ENCODE peak calls at places on chromosomes 2 and 18, in seven cellular contexts. N is foreskin fibroblast, C is posterior vena cava, T is HEK293T, W is T-cell, I is astrocyte of the cerebellum, Y is AG08396. F is an unnamed sample.

GRCh38 chr2:109372614-109373013 is 241.2 kb downstream of the SEPTIN10 start:
- DNase-seq in N (no peak), C (no peak), T (no peak), W (no peak), I (no peak), Y (no peak), F (no peak)

GRCh38 chr2:43241558-43241957 is 15.2 kb upstream of the ZFP36L2 start:
- DNase-seq in N (no peak), C (no peak), T (no peak), W (no peak), I (no peak), Y (no peak), F (no peak)

GRCh38 chr2:115084446-115084845 is 642.0 kb downstream of the DPP10 start:
- DNase-seq in N (no peak), C (no peak), T (no peak), W (no peak), I (no peak), Y (no peak), F (no peak)

GRCh38 chr18:25621144-25621543 is 269.2 kb upstream of the ZNF521 start:
- DNase-seq in N (peak; percentile 2), C (no peak), T (no peak), W (no peak), I (no peak), Y (no peak), F (no peak)

GRCh38 chr2:86671304-86671981 is 47.8 kb upstream of the RNF103 start:
- DNase-seq in N (peak; percentile 14), C (no peak), T (no peak), W (no peak), I (no peak), Y (no peak), F (no peak)

GRCh38 chr18:64974378-64975125 is 776.3 kb upstream of the CDH7 start:
- DNase-seq in N (no peak), C (no peak), T (no peak), W (no peak), I (no peak), Y (no peak), F (no peak)

GRCh38 chr18:10138719-10139118 is 224.9 kb downstream of the VAPA start:
- DNase-seq in N (no peak), C (no peak), T (no peak), W (no peak), I (no peak), Y (no peak), F (no peak)

GRCh38 chr18:44626807-44627206 is 53.9 kb upstream of the SETBP1 start:
- DNase-seq in N (no peak), C (no peak), T (no peak), W (no peak), I (no peak), Y (no peak), F (no peak)

GRCh38 chr2:190627881-190628412 is 20.9 kb upstream of the NAB1 start:
- DNase-seq in N (no peak), C (no peak), T (no peak), W (peak; percentile 14), I (no peak), Y (peak; percentile 52), F (no peak)

GRCh38 chr2:9761547-9761946 is 81.7 kb upstream of the TAF1B start:
- DNase-seq in N (no peak), C (peak; percentile 78), T (no peak), W (no peak), I (no peak), Y (no peak), F (no peak)

GRCh38 chr2:26401739-26402541 is at the start of gene DRC1:
- DNase-seq in N (peak; percentile 67), C (peak; percentile 86), T (peak; percentile 95), W (no peak), I (peak; percentile 39), Y (peak; percentile 98), F (peak; percentile 87)

GRCh38 chr2:180015951-180016709 is 9.0 kb upstream of the CWC22 start:
- DNase-seq in N (peak; percentile 75), C (no peak), T (no peak), W (no peak), I (peak; percentile 36), Y (peak; percentile 28), F (no peak)

GRCh38 chr2:48849770-48850169 is 94.2 kb upstream of the LHCGR start:
- DNase-seq in N (peak; percentile 7), C (no peak), T (no peak), W (no peak), I (peak; percentile 40), Y (peak; percentile 16), F (no peak)

GRCh38 chr18:61544178-61544577 is 210.9 kb downstream of the CDH20 start:
- DNase-seq in N (no peak), C (no peak), T (no peak), W (no peak), I (no peak), Y (no peak), F (no peak)

GRCh38 chr18:36662000-36662399 is 166.8 kb downstream of the TPGS2 start:
- DNase-seq in N (no peak), C (no peak), T (no peak), W (no peak), I (no peak), Y (no peak), F (peak; percentile 7)

GRCh38 chr2:86625096-86625495 is 1.4 kb upstream of the RNF103 start:
- DNase-seq in N (no peak), C (no peak), T (no peak), W (no peak), I (no peak), Y (no peak), F (no peak)

GRCh38 chr2:152558174-152559091 is 158.8 kb downstream of the PRPF40A start:
- DNase-seq in N (peak; percentile 87), C (no peak), T (no peak), W (no peak), I (peak; percentile 97), Y (peak; percentile 52), F (no peak)

GRCh38 chr2:16281451-16282330 is 341.3 kb downstream of the MYCN start:
- DNase-seq in N (no peak), C (no peak), T (peak; percentile 52), W (no peak), I (no peak), Y (no peak), F (peak; percentile 45)

GRCh38 chr2:132701810-132702209 is 31.8 kb upstream of the LYPD1 start:
- DNase-seq in N (peak; percentile 9), C (no peak), T (no peak), W (no peak), I (peak; percentile 8), Y (peak; percentile 20), F (no peak)

GRCh38 chr18:44848931-44849330 is 168.2 kb downstream of the SETBP1 start:
- DNase-seq in N (no peak), C (no peak), T (no peak), W (no peak), I (no peak), Y (no peak), F (no peak)

GRCh38 chr18:48882379-48882778 is 68.4 kb downstream of the SMAD7 start:
- DNase-seq in N (no peak), C (no peak), T (no peak), W (no peak), I (no peak), Y (no peak), F (no peak)

GRCh38 chr2:100297511-100297910 is 24.8 kb downstream of the LONRF2 start:
- DNase-seq in N (no peak), C (no peak), T (no peak), W (no peak), I (no peak), Y (no peak), F (no peak)

GRCh38 chr2:78979380-78980238 is 45.9 kb upstream of the REG3G start:
- DNase-seq in N (no peak), C (no peak), T (peak; percentile 61), W (no peak), I (peak; percentile 39), Y (no peak), F (no peak)

GRCh38 chr2:241760301-241760771 is 16.3 kb upstream of the GAL3ST2 start:
- DNase-seq in N (no peak), C (peak; percentile 36), T (no peak), W (no peak), I (no peak), Y (no peak), F (no peak)

GRCh38 chr2:481388-481787 is 193.5 kb upstream of the ALKAL2 start:
- DNase-seq in N (no peak), C (no peak), T (no peak), W (no peak), I (no peak), Y (no peak), F (no peak)

GRCh38 chr2:241844066-241844728 is 14.5 kb downstream of the PDCD1 start:
- DNase-seq in N (peak; percentile 28), C (peak; percentile 95), T (peak; percentile 77), W (peak; percentile 42), I (no peak), Y (peak; percentile 91), F (no peak)

GRCh38 chr2:233691443-233692433 is 952 bp upstream of the UGT1A6 start:
- DNase-seq in N (no peak), C (no peak), T (no peak), W (no peak), I (no peak), Y (no peak), F (no peak)